ENCODE peak calls at places on chromosomes 2 and 18, in five cellular contexts. N, A, K, P and B are unnamed samples.

GRCh38 chr18:76499596-76500340 is 4.7 kb upstream of the ZNF516 start:
- DNase-seq in K (no peak), A (no peak), N (no peak), P (no peak), B (peak)

GRCh38 chr18:392926-393325 is 107.6 kb downstream of the COLEC12 start:
- DNase-seq in N (peak), K (no peak), P (no peak), A (no peak), B (no peak)

GRCh38 chr2:80326214-80326613 is 21.7 kb upstream of the LRRTM1 start:
- DNase-seq in N (peak), K (no peak), P (peak), A (peak), B (peak)

GRCh38 chr2:162174778-162175177 is 22.7 kb upstream of the GCG start:
- DNase-seq in N (no peak), A (peak), K (no peak), P (no peak), B (no peak)

GRCh38 chr18:33826151-33826550 is 248.1 kb downstream of the ASXL3 start:
- DNase-seq in A (no peak), P (no peak), K (no peak), N (no peak), B (no peak)

GRCh38 chr2:112692914-112693313 is 27.9 kb upstream of the NT5DC4 start:
- DNase-seq in A (peak), N (no peak), P (no peak), K (no peak), B (no peak)

GRCh38 chr2:148201075-148202004 is 180.4 kb downstream of the MBD5 start:
- DNase-seq in A (peak), N (peak), P (peak), K (peak), B (no peak)

GRCh38 chr2:60550151-60550983 is 3.1 kb downstream of the BCL11A start:
- DNase-seq in K (peak), A (peak), N (peak), P (peak), B (peak)

GRCh38 chr2:196275646-196276352 is 104.4 kb upstream of the STK17B start:
- DNase-seq in A (no peak), N (no peak), K (no peak), P (no peak), B (no peak)

GRCh38 chr2:196278491-196278911 is 107.1 kb upstream of the STK17B start:
- DNase-seq in A (peak), P (no peak), N (no peak), K (no peak), B (no peak)

GRCh38 chr2:196276421-196276820 is 105.0 kb upstream of the STK17B start:
- DNase-seq in P (no peak), N (no peak), A (no peak), K (peak), B (no peak)

GRCh38 chr2:196279496-196279895 is 108.1 kb upstream of the STK17B start:
- DNase-seq in P (no peak), N (no peak), K (no peak), A (peak), B (no peak)

GRCh38 chr2:196277002-196277401 is 105.6 kb upstream of the STK17B start:
- DNase-seq in K (no peak), N (no peak), A (peak), P (peak), B (peak)
- TF ChIP-seq CTCF in K (peak), N (peak), A (peak), P (peak), B (peak)

GRCh38 chr2:222978850-222979249 is 73.1 kb upstream of the KCNE4 start:
- DNase-seq in A (no peak), N (no peak), P (peak), K (no peak), B (no peak)

GRCh38 chr2:222982909-222983265 is 69.1 kb upstream of the KCNE4 start:
- DNase-seq in K (no peak), P (no peak), A (no peak), N (no peak), B (no peak)

GRCh38 chr2:222977121-222977520 is 74.9 kb upstream of the KCNE4 start:
- DNase-seq in N (no peak), K (no peak), A (no peak), P (no peak), B (no peak)

GRCh38 chr2:222979484-222979883 is 72.5 kb upstream of the KCNE4 start:
- DNase-seq in K (no peak), A (no peak), P (no peak), N (no peak), B (no peak)

GRCh38 chr2:222982010-222982908 is 69.7 kb upstream of the KCNE4 start:
- DNase-seq in N (peak), A (peak), P (peak), K (peak), B (no peak)
- TF ChIP-seq CTCF in N (peak), A (peak), P (peak), K (peak), B (no peak)

GRCh38 chr2:180205616-180206271 is 198.6 kb upstream of the CWC22 start:
- DNase-seq in N (no peak), P (peak), K (no peak), A (no peak), B (no peak)
- TF ChIP-seq CTCF in N (no peak), P (no peak), K (no peak), A (no peak), B (no peak)

DNA sequence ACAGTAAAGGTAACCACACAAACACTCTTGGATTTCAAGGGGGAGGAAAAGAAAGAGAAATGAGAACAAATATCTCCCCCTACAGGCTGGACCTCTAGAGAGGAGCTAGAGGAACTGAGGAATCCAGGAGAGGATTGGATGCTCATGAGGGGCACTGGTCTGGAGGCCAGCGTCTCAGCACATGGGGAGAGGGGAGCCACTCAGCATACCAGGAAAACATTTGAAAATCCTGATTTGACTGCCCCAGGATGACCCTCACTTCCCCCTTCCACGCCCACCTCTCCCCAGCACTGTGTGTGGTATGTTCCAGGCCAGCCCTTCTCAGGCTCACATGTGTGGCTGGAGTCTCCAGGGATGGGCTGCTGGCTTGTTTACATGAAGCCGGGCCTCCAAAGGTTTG is 396.8 kb upstream of the ID2 start:
- DNase-seq in N (no peak), K (no peak), P (peak), A (no peak), B (no peak)
- TF ChIP-seq CTCF in N (peak), K (no peak), P (peak), A (no peak), B (no peak)

DNA sequence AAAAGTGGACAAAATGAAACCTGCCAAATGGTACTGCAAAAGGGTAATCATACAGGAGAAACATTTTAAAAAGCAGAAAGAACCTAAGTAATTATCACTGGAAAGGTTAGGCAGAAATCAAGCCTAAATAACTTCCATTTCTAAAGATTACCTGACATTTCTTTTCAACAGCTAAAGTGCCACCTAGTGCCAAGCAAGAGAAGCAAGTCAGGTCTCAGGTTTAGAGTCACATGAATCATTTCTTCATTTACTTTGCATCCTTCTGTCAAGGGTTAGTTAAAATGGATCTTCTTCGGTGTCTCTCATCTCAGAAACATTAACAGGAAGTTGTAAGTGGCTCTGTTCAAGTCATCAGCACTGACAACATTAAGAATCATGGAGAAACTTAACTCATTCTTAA is 90.3 kb downstream of the AKAIN1 start:
- DNase-seq in K (no peak), A (peak), P (peak), N (no peak), B (no peak)
- TF ChIP-seq CTCF in K (no peak), A (no peak), P (peak), N (no peak), B (no peak)

GRCh38 chr2:218399391-218400166 is at the start of gene CTDSP1:
- DNase-seq in N (peak), P (peak), A (peak), K (peak), B (peak)
- TF ChIP-seq CTCF in N (peak), P (peak), A (no peak), K (no peak), B (no peak)

GRCh38 chr2:18425186-18425585 is 135.3 kb downstream of the RDH14 start:
- DNase-seq in N (no peak), P (peak), A (no peak), K (no peak), B (no peak)
- TF ChIP-seq CTCF in N (no peak), P (peak), A (no peak), K (no peak), B (no peak)

GRCh38 chr2:211468881-211469280 is 912.5 kb downstream of the CPS1 start:
- DNase-seq in A (no peak), P (peak), N (no peak), K (no peak), B (no peak)
- TF ChIP-seq CTCF in A (no peak), P (no peak), N (no peak), K (no peak), B (no peak)

DNA sequence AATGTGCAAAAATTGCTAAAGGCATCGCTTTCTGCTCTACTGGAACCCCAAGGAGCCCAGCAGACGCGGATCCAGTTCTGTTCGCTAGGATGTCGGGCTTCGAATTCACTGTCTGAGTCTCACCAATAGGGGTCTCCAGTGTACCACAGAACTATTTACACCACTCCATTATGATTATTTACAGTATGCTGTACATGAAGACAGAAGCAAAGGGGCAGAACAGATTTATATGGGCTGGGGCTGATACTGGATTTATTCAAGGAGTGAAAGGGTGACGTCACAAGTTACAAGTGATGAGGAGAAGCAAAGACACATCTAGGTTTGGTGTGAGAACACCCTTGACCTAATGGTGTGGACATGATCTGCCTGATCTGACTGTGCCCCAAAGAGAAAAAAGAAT is 185.3 kb upstream of the ATP5MC3 start:
- DNase-seq in P (peak), A (peak), K (peak), N (peak), B (peak)
- TF ChIP-seq CTCF in P (peak), A (peak), K (peak), N (peak), B (peak)